ENCODE peak calls at places on chromosomes 11 and 22, in seven cellular contexts. I is transverse colon; S is fibroblast of pulmonary artery; K is ovary; G is effector memory CD4-positive, alpha-beta T cell; X is lower leg skin; R is heart left ventricle. T is an unnamed sample.

GRCh38 chr22:19195796-19196731 is 17.5 kb upstream of the SLC25A1 start:
- DNase-seq in S (no peak), I (no peak), X (no peak), R (no peak), K (no peak), G (no peak), T (peak)

GRCh38 chr11:64406221-64406946 is 47.4 kb downstream of the RPS6KA4 start:
- DNase-seq in X (no peak), I (no peak), R (peak), S (peak), G (no peak), K (peak), T (peak)

GRCh38 chr11:122081073-122081472 is 34.9 kb downstream of the BLID start:
- DNase-seq in X (no peak), I (no peak), G (no peak), K (no peak), S (no peak), R (no peak), T (no peak)

GRCh38 chr11:44899959-44900358 is 50.7 kb downstream of the TP53I11 start:
- DNase-seq in G (no peak), I (peak), S (peak), K (no peak), X (no peak), R (peak), T (peak)

GRCh38 chr22:43164636-43165035 is 13.3 kb downstream of the TSPO start:
- DNase-seq in R (peak), S (no peak), K (no peak), I (no peak), G (no peak), X (no peak), T (no peak)

GRCh38 chr11:12725863-12726666 is 51.8 kb downstream of the TEAD1 start:
- DNase-seq in X (no peak), S (peak), R (no peak), I (no peak), G (no peak), K (no peak), T (no peak)

GRCh38 chr11:74756571-74756970 is 7.9 kb downstream of the RNF169 start:
- DNase-seq in R (no peak), S (no peak), G (no peak), K (no peak), X (no peak), I (no peak), T (no peak)

GRCh38 chr11:35040221-35040942 is 98.6 kb upstream of the CD44 start:
- DNase-seq in I (no peak), G (peak), S (peak), X (no peak), K (no peak), R (no peak), T (no peak)

GRCh38 chr22:29615705-29616104 is 12.3 kb downstream of the NF2 start:
- DNase-seq in G (no peak), R (no peak), S (no peak), I (no peak), K (no peak), X (no peak), T (no peak)

GRCh38 chr11:130522284-130522961 is 74.0 kb downstream of the ADAMTS15 start:
- DNase-seq in S (peak), R (peak), K (peak), G (no peak), X (peak), I (peak), T (peak)

GRCh38 chr11:112380464-112380863 is 119.8 kb upstream of the PLET1 start:
- DNase-seq in I (no peak), K (no peak), X (no peak), R (no peak), G (no peak), S (no peak), T (no peak)

GRCh38 chr22:29369460-29369859 is 18.9 kb downstream of the AP1B1 start:
- DNase-seq in I (peak), K (peak), R (peak), S (peak), G (no peak), X (peak), T (peak)

GRCh38 chr22:27212617-27213177 is 555.3 kb downstream of the MIAT start:
- DNase-seq in G (no peak), X (peak), S (peak), K (peak), R (peak), I (peak), T (peak)

GRCh38 chr11:8262552-8263108 is 1.0 kb downstream of the LMO1 start:
- DNase-seq in G (no peak), S (peak), K (peak), R (peak), I (peak), X (no peak), T (peak)

GRCh38 chr11:1817511-1817910 is 17.3 kb upstream of the SYT8 start:
- DNase-seq in G (no peak), K (no peak), I (no peak), S (no peak), R (no peak), X (no peak), T (no peak)

GRCh38 chr11:2929511-2929879 is 275 bp upstream of the PHLDA2 start:
- DNase-seq in G (peak), X (no peak), I (peak), R (peak), S (peak), K (peak), T (peak)

GRCh38 chr22:40407831-40408717 is 37.7 kb downstream of the SGSM3 start:
- DNase-seq in R (no peak), I (no peak), K (no peak), X (no peak), G (no peak), S (no peak), T (no peak)

GRCh38 chr22:36760716-36761115 is 15.2 kb downstream of the IFT27 start:
- DNase-seq in K (no peak), S (no peak), G (no peak), I (no peak), X (no peak), R (no peak), T (no peak)

GRCh38 chr11:44179173-44179572 is 83.7 kb downstream of the EXT2 start:
- DNase-seq in R (no peak), I (no peak), S (no peak), K (no peak), X (no peak), G (no peak), T (no peak)

GRCh38 chr22:35769974-35770373 is 52.3 kb downstream of the APOL5 start:
- DNase-seq in K (no peak), R (no peak), S (no peak), I (no peak), X (no peak), G (no peak), T (no peak)

GRCh38 chr11:75809991-75810390 is 5.0 kb upstream of the UVRAG start:
- DNase-seq in S (no peak), K (no peak), I (no peak), R (no peak), X (no peak), G (no peak), T (no peak)

GRCh38 chr22:49063040-49063329 is 764.7 kb downstream of the BRD1 start:
- DNase-seq in I (no peak), K (no peak), G (no peak), X (no peak), S (no peak), R (no peak), T (no peak)

GRCh38 chr11:87473174-87473573 is 435.4 kb downstream of the TMEM135 start:
- DNase-seq in X (no peak), S (peak), R (no peak), K (no peak), G (no peak), I (no peak), T (peak)

GRCh38 chr11:12914401-12914912 is 94.7 kb upstream of the RASSF10 start:
- DNase-seq in G (no peak), K (peak), R (peak), S (peak), I (peak), X (no peak), T (peak)

GRCh38 chr11:121829159-121829643 is 286.8 kb downstream of the BLID start:
- DNase-seq in S (peak), R (peak), G (no peak), I (no peak), X (peak), K (no peak), T (no peak)

GRCh38 chr22:48197189-48197690 is 1434.8 kb downstream of the TBC1D22A start:
- DNase-seq in I (no peak), S (no peak), R (no peak), X (no peak), G (no peak), K (no peak), T (no peak)

GRCh38 chr11:104405277-104405676 is 241.3 kb upstream of the PDGFD start:
- DNase-seq in I (no peak), S (no peak), K (no peak), R (no peak), X (no peak), G (no peak), T (no peak)

GRCh38 chr11:69352181-69352580 is 58.2 kb downstream of the MYEOV start:
- DNase-seq in G (no peak), K (no peak), R (no peak), X (no peak), S (no peak), I (no peak), T (no peak)

GRCh38 chr11:122363306-122363705 is 247.3 kb upstream of the BLID start:
- DNase-seq in X (no peak), I (no peak), S (no peak), G (no peak), R (no peak), K (no peak), T (no peak)

GRCh38 chr11:119472186-119472855 is 49.3 kb upstream of the THY1 start:
- DNase-seq in S (no peak), K (no peak), G (no peak), R (no peak), I (no peak), X (peak), T (no peak)

GRCh38 chr11:99424313-99425084 is 403.8 kb downstream of the CNTN5 start:
- DNase-seq in R (peak), K (no peak), S (no peak), X (no peak), I (no peak), G (no peak), T (peak)
- H3K4me3 ChIP-seq in R (no peak), K (no peak), S (no peak), X (no peak), I (no peak), G (no peak), T (no peak)

DNA sequence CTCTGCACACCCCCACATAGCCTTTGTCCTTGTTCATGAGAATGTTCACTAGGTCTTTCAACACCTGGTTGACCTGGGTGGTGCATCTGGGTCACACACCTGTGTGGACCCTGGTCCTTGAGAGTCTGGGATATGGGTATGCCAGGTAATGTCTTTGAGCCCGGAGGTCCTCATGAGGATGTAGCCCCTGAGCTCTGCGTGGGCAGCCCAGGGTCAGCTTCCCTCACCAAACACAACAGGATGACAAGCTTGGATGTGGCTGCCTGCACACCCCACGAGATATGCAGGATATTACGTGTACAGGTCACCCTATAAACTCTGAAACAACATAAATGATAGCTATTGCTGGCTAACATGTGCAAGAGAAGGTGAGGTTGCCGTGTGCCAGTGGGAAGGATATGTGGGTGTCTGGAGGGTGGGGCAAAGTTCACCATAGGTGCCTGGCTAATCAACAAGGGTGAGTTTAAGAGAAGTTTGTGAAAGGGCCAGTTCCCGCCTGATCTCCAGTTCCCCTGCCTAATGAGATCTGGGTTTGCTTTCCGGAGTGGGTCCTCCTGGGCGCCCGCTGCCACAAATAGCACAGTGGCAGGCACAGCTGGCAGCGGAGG is 1.3 kb upstream of the PPARA start:
- DNase-seq in I (peak), S (no peak), R (no peak), G (no peak), X (no peak), K (no peak), T (no peak)
- H3K4me3 ChIP-seq in I (peak), S (peak), R (peak), G (peak), X (no peak), K (peak), T (peak)

DNA sequence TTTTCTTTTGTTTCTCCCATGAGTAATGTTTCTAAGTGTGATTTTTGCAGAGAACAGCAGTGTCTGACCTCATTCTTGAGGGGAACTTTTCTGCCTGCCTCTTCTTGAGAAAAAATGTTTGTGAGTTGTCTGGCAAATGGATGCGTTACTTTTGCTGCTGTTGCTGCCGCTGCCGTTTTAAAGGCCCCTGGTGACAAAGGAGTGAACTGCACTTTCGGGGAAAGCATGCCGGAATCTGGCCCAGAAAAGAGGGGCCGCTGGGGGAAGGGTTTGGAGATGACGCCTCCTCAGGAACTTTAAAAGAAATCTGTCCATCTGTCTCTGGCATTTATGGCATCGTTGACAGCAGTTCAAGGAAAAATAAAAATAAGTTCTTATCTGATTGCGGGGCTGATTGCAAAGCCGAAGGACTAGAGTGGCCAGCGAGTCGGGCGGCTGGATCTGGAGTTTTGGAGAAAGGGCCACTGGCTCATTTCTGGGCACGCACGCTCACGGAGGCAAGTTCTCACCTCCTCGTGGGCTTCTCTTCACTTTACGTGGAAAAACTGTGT is 16.5 kb downstream of the ZBTB16 start:
- DNase-seq in G (peak), I (no peak), X (no peak), S (peak), K (no peak), R (peak), T (peak)
- H3K4me3 ChIP-seq in G (no peak), I (no peak), X (no peak), S (no peak), K (peak), R (peak), T (no peak)

DNA sequence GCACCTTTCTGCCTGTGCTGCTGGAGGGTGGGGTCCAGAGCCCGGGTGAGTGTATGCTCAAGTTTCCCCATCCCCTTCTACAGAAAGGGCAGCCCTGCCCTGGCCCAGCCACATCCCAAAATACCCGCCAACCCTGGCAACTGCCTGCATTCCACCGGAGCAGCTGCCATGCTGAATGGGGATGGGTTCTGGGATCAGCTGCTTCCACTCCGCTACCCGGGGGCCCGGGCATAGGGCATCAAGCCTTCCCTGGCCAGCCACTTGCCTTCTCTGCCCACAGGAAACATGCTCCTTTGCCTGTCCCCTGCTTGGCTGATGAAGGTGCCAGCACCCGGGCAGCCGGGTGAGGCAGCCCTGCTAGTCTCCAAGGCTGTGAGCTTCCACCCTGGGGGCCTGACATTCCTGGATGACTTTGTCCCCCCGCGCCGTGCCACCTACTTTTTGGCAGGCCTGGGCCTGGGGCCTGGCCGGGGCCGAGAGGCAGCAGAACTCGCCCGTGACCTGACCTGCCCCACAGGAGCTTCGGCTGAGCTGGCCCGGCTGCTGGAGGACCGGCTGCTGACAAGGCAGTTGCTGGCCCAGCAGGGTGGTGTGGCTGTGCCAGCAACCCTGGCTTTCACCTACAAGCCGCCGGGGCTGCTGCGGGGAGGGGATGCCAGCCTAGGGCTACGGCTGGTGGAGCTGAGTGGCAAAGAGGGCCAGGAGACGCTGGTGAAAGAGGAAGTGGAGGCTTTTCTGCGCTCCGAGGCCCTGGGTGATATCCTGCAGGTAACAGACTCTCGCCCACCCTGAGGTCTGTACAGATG is 3.2 kb downstream of the CARNS1 start:
- DNase-seq in R (peak), I (no peak), X (no peak), K (no peak), S (no peak), G (no peak), T (peak)
- H3K4me3 ChIP-seq in R (peak), I (no peak), X (no peak), K (no peak), S (no peak), G (peak), T (no peak)

GRCh38 chr11:89442801-89443200 is 48.4 kb downstream of the NOX4 start:
- DNase-seq in I (no peak), R (no peak), S (no peak), K (no peak), X (no peak), G (no peak), T (no peak)
- H3K4me3 ChIP-seq in I (no peak), R (no peak), S (no peak), K (no peak), X (no peak), G (no peak), T (no peak)

GRCh38 chr11:128903248-128904041 is 12.3 kb downstream of the KCNJ5 start:
- DNase-seq in X (peak), S (no peak), K (no peak), R (peak), G (no peak), I (peak), T (no peak)
- H3K4me3 ChIP-seq in X (no peak), S (no peak), K (no peak), R (no peak), G (no peak), I (no peak), T (no peak)

DNA sequence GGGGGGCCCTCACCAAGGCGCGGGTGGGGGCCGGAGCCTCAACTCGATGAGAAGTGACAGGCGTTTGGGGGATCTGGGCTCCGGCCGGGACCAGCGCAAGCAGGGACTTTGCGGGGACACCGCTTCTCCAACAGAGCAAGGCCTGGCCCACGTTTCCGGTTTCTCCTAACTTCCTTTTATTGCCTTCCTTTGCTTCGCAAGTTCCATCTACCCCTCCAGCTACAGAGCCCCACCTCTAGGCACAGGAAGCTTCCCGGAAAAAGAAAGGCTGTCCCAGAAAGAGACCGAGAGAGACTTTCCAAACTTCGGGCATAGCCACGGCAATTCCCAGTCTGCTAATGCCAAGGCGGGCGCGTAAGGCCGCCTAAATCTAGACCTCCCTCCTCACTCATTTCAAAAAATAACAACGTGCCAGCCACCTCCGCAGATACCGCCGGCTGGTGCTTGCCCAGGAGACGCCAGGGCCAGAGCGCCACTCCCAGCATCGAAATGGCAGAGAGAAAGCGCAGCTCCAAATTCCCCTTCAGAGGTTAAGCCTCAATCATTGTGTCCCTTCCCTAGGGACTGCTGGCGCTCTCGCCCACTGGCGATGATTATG is 6.6 kb downstream of the PAX6 start:
- DNase-seq in R (no peak), I (no peak), K (no peak), X (no peak), S (no peak), G (no peak), T (no peak)
- H3K4me3 ChIP-seq in R (peak), I (no peak), K (no peak), X (no peak), S (no peak), G (no peak), T (peak)

DNA sequence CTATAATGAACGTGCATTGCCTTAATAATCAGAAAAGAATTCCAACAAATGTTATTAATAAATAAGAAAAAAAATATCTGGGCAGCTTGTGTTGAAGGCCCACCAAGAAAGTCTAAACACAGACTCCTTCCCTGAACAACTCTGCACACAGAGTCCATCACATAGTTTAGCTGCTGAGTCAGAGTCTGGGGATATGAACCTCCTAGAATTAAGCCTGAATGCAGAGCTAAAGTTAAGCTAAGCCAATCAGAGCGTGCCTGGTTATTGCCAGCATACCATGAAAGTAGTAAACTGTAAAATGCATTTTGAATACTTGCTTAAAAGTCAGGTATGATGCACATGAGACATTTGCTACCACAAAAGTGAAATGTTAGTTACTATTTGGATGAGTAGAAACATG is 25.6 kb upstream of the TENM4 start:
- DNase-seq in R (no peak), K (no peak), S (peak), I (no peak), X (no peak), G (no peak), T (no peak)
- H3K4me3 ChIP-seq in R (no peak), K (no peak), S (no peak), I (no peak), X (no peak), G (no peak), T (no peak)

GRCh38 chr11:616320-617220 is 820 bp upstream of the IRF7 start:
- DNase-seq in I (no peak), G (no peak), R (no peak), S (no peak), K (peak), X (no peak), T (peak)
- H3K4me3 ChIP-seq in I (peak), G (peak), R (peak), S (peak), K (peak), X (no peak), T (no peak)

GRCh38 chr11:68050371-68050841 is 11.6 kb downstream of the TCIRG1 start:
- DNase-seq in K (no peak), S (no peak), I (no peak), X (no peak), G (no peak), R (no peak), T (no peak)
- H3K4me3 ChIP-seq in K (no peak), S (no peak), I (no peak), X (no peak), G (no peak), R (no peak), T (no peak)